ENCODE peak calls at places on chromosomes 6 and 20, in eight cellular contexts. N is fibroblast of lung, C is adrenal gland, K is left ventricle myocardium inferior, D is SJSA1, J is neuronal stem cell, X is cardiac muscle cell, G is suprapubic skin. M is an unnamed sample.
A peak's percentile ranks its signal among the peaks of the same experiment; 100 is the strongest.

GRCh38 chr6:148517518-148517917 is 174.9 kb downstream of the SASH1 start:
- DNase-seq in C (no peak), N (no peak), D (no peak), G (no peak), K (no peak), J (no peak), X (no peak), M (no peak)

GRCh38 chr20:10972219-10972860 is 298.5 kb upstream of the JAG1 start:
- DNase-seq in C (no peak), J (no peak), X (no peak), G (no peak), K (no peak), D (no peak), N (no peak), M (no peak)

GRCh38 chr6:25253371-25253770 is 25.8 kb upstream of the CARMIL1 start:
- DNase-seq in K (no peak), C (no peak), N (no peak), G (no peak), D (no peak), J (no peak), X (no peak), M (no peak)

GRCh38 chr20:38125157-38126056 is 39.7 kb downstream of the TGM2 start:
- DNase-seq in X (peak; percentile 92), C (peak; percentile 13), N (peak; percentile 73), J (no peak), G (no peak), D (peak; percentile 81), K (peak; percentile 73), M (no peak)

GRCh38 chr6:151254451-151255081 is 14.8 kb downstream of the AKAP12 start:
- DNase-seq in G (no peak), J (no peak), N (peak; percentile 79), K (no peak), X (peak; percentile 75), D (peak; percentile 80), C (no peak), M (no peak)

GRCh38 chr20:47276856-47277541 is 79.5 kb downstream of the ZMYND8 start:
- DNase-seq in K (peak; percentile 73), N (peak; percentile 87), J (no peak), C (peak; percentile 44), X (peak; percentile 86), G (peak; percentile 77), D (peak; percentile 45), M (peak; percentile 25)

GRCh38 chr6:11500008-11500407 is 37.5 kb upstream of the TMEM170B start:
- DNase-seq in C (no peak), K (no peak), N (peak; percentile 91), D (no peak), X (peak; percentile 77), G (no peak), J (no peak), M (no peak)

GRCh38 chr6:54013966-54014365 is 97.3 kb upstream of the MLIP start:
- DNase-seq in D (no peak), C (no peak), J (no peak), N (no peak), K (no peak), X (no peak), G (no peak), M (no peak)

GRCh38 chr20:47596003-47596571 is 94.4 kb downstream of the NCOA3 start:
- DNase-seq in X (no peak), N (no peak), G (no peak), J (no peak), C (no peak), K (no peak), D (no peak), M (no peak)

GRCh38 chr6:95280690-95281273 is 296.6 kb upstream of the MANEA start:
- DNase-seq in D (no peak), C (no peak), K (no peak), X (peak; percentile 62), G (no peak), J (peak; percentile 12), N (peak; percentile 1), M (peak; percentile 25)

GRCh38 chr6:93418448-93419303 is 683 bp downstream of the EPHA7 start:
- DNase-seq in J (peak; percentile 78), D (no peak), K (peak; percentile 20), C (peak; percentile 15), G (peak; percentile 54), X (peak; percentile 41), N (peak; percentile 51), M (peak; percentile 18)

GRCh38 chr6:93417421-93417996 is 1.9 kb downstream of the EPHA7 start:
- DNase-seq in X (peak; percentile 43), C (no peak), K (no peak), G (no peak), N (peak; percentile 27), D (no peak), J (peak; percentile 42), M (no peak)

GRCh38 chr6:93418113-93418447 is 1.3 kb downstream of the EPHA7 start:
- DNase-seq in X (peak; percentile 3), D (no peak), C (no peak), N (no peak), G (no peak), J (no peak), K (no peak), M (no peak)

GRCh38 chr6:93420163-93420806 is 926 bp upstream of the EPHA7 start:
- DNase-seq in C (no peak), K (no peak), N (no peak), G (no peak), J (no peak), X (no peak), D (no peak), M (no peak)

DNA sequence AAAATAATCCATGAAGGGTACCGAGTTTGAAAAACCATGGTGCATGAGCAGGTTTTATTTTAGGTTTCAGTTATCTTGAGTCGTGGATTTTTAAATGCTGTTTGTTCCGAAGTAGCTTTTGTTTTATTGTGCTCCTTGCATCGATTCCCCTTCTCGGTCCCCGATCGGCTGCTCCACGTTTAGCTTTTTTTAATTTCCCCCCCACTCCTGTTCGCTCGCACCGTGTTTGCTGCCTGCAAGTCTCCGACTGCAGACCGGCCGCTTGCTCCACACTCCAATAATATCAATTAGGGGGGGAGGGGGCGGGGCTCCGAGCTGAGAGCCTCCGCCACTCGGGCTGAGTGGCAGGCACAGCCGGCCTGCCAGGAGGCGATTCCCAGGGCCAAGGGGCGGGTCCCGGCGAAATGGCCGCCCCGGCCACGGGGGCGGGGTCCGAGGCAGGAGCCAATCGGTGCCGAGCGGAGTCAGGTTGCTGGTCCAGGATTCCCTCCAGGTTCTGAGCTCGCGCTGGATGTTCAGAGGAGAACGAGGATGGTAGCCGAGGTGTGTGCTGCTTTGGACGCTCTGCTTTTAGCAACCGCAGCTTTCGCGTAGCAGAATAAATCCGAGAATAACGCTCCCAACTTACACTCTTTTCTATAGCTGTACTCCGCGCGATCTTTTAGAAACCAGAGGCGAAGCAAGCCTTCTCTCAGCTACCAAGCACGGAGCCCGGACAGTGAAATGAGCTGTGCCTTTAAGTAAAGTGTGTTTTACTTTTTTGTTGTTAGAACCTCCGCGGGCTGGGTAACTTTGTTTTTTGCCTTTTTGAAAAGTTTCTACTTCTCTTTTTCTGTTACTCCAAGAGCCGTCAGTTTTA is at the start of gene EPHA7:
- DNase-seq in C (peak; percentile 94), N (peak; percentile 89), J (peak; percentile 97), D (peak; percentile 36), G (peak; percentile 89), K (peak; percentile 92), X (peak; percentile 95), M (peak; percentile 91)
- H3K4me1 ChIP-seq in C (peaks cover 11% of the 10 kb centered on the region), N (no peaks in the 10 kb centered on the region), J (no peaks in the 10 kb centered on the region), D (peaks cover 14% of the 10 kb centered on the region), G (peaks cover 40% of the 10 kb centered on the region), K (peaks cover 41% of the 10 kb centered on the region), X (peaks cover 30% of the 10 kb centered on the region), M (peaks cover 18% of the 10 kb centered on the region)

GRCh38 chr6:27281569-27281968 is 30.5 kb downstream of the POM121L2 start:
- DNase-seq in G (no peak), N (no peak), C (no peak), X (no peak), D (no peak), K (no peak), J (no peak), M (no peak)

GRCh38 chr6:27281105-27281539 is 31.0 kb downstream of the POM121L2 start:
- DNase-seq in J (no peak), G (no peak), C (no peak), K (no peak), X (no peak), D (no peak), N (no peak), M (no peak)

GRCh38 chr6:27279513-27280063 is 32.1 kb downstream of the PRSS16 start:
- DNase-seq in J (no peak), D (no peak), G (no peak), C (no peak), X (no peak), K (no peak), N (no peak), M (no peak)

GRCh38 chr6:27280540-27281000 is 31.5 kb downstream of the POM121L2 start:
- DNase-seq in K (no peak), J (no peak), G (no peak), X (no peak), C (no peak), N (no peak), D (no peak), M (no peak)

GRCh38 chr6:27280064-27280539 is 32.0 kb downstream of the POM121L2 start:
- DNase-seq in K (no peak), J (no peak), G (no peak), X (peak; percentile 49), C (no peak), N (peak; percentile 52), D (peak; percentile 25), M (peak; percentile 57)
- H3K9me3 ChIP-seq in K (peaks cover 4% of the 10 kb centered on the region), J (peaks cover 4% of the 10 kb centered on the region), G (no peaks in the 10 kb centered on the region), X (no peaks in the 10 kb centered on the region), C (no peaks in the 10 kb centered on the region), N (no peaks in the 10 kb centered on the region), D (no peaks in the 10 kb centered on the region), M (no peaks in the 10 kb centered on the region)

DNA sequence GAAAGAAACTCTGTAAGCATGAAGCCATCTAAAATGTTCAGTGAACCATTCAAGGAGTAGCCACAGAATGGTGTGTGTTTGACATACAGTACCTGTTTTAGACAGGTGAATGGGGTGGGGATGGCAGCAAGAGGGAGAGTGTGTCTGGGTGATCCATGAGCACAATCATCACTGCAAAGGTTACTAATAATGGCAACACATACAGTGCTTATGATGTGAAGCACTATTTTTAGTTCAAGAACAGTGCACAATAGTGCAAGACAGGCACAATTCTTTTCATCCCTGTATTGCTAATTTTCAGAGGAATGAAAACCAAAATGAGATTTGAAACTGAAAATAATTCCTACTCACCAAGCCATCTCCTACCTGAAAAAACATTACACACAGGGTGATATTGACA is 14.1 kb downstream of the BEND3 start:
- DNase-seq in K (no peak), X (no peak), G (no peak), C (no peak), N (no peak), D (no peak), J (no peak), M (no peak)
- H3K4me1 ChIP-seq in K (peaks cover 6% of the 10 kb centered on the region), X (peaks cover 34% of the 10 kb centered on the region), G (no peaks in the 10 kb centered on the region), C (no peaks in the 10 kb centered on the region), N (no peaks in the 10 kb centered on the region), D (peaks cover 9% of the 10 kb centered on the region), J (peaks cover 26% of the 10 kb centered on the region), M (no peaks in the 10 kb centered on the region)

DNA sequence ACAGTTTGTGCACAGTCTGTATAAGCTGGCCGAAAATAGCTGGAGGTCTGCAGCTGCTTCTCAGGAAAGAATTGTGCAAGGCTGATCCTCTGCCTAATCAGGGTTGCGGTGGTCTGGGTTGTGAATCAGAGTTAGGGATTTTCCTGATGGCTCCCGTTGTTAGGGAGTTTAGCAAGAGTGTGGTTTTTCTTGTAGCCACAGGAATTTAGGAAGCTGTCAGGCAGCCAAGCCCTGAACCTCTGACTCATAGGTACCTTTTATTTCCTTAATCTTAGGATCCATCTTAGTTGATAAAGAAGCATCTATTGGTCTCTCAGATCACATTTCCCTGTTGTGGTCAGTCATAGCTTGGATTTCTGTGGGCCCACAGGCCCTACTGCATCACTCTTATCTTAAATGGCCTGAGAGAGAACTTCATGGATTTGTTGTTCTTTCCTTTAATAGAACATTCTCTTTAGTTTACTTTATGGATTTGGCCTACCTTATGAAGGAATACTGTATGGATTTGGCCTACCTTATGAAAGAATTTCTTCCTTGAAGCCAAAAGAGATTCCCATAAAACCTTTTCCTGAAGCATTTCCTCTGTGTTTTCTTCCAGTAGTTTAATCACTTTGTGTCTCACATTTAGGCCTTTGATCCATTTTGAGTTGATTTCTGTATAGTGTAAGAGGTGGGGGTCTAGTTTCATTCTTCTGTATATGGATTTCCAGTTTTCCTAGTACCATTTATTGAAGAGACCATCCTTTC is 10.3 kb downstream of the KIF25 start:
- DNase-seq in X (peak; percentile 99), N (peak; percentile 100), K (no peak), D (peak; percentile 96), J (no peak), C (no peak), G (no peak), M (no peak)
- H3K9me3 ChIP-seq in X (no peaks in the 10 kb centered on the region), N (no peaks in the 10 kb centered on the region), K (peaks cover 33% of the 10 kb centered on the region), D (no peaks in the 10 kb centered on the region), J (peaks cover 11% of the 10 kb centered on the region), C (no peaks in the 10 kb centered on the region), G (no peaks in the 10 kb centered on the region), M (peaks cover 27% of the 10 kb centered on the region)